ENCODE peak calls at places on chromosomes 5 and 9, in five cellular contexts. One of them, this sample, is unnamed.

GRCh38 chr9:108474356-108474755 is 381.4 kb downstream of the ACTL7B start:
- DNase-seq in central memory CD4-positive, alpha-beta T cell: no peak
- DNase-seq in hypothalamus: no peak
- DNase-seq in stimulated activated CD8-positive, alpha-beta memory T cell treated with anti-CD3 and anti-CD28 coated beads, Interleukin-12 subunit alpha, Interleukin-12 subunit beta, amount 100 ng/mL, for 1 hour: no peak
- DNase-seq in T-cell: no peak
- DNase-seq in this sample: no peak

GRCh38 chr9:70602364-70603019 is 188.0 kb upstream of the KLF9 start:
- DNase-seq in central memory CD4-positive, alpha-beta T cell: peak; percentile 45
- DNase-seq in hypothalamus: no peak
- DNase-seq in stimulated activated CD8-positive, alpha-beta memory T cell treated with anti-CD3 and anti-CD28 coated beads, Interleukin-12 subunit alpha, Interleukin-12 subunit beta, amount 100 ng/mL, for 1 hour: no peak
- DNase-seq in T-cell: peak; percentile 31
- DNase-seq in this sample: no peak

GRCh38 chr9:122125158-122125890 is 32.2 kb upstream of the TTLL11 start:
- DNase-seq in central memory CD4-positive, alpha-beta T cell: peak; percentile 64
- DNase-seq in hypothalamus: peak; percentile 61
- DNase-seq in stimulated activated CD8-positive, alpha-beta memory T cell treated with anti-CD3 and anti-CD28 coated beads, Interleukin-12 subunit alpha, Interleukin-12 subunit beta, amount 100 ng/mL, for 1 hour: peak; percentile 50
- DNase-seq in T-cell: peak; percentile 77
- DNase-seq in this sample: peak; percentile 27

GRCh38 chr9:90009447-90009846 is 404.6 kb downstream of the GADD45G start:
- DNase-seq in central memory CD4-positive, alpha-beta T cell: no peak
- DNase-seq in hypothalamus: no peak
- DNase-seq in stimulated activated CD8-positive, alpha-beta memory T cell treated with anti-CD3 and anti-CD28 coated beads, Interleukin-12 subunit alpha, Interleukin-12 subunit beta, amount 100 ng/mL, for 1 hour: no peak
- DNase-seq in T-cell: no peak
- DNase-seq in this sample: no peak

GRCh38 chr9:16627967-16628366 is 242.5 kb downstream of the BNC2 start:
- DNase-seq in central memory CD4-positive, alpha-beta T cell: no peak
- DNase-seq in hypothalamus: no peak
- DNase-seq in stimulated activated CD8-positive, alpha-beta memory T cell treated with anti-CD3 and anti-CD28 coated beads, Interleukin-12 subunit alpha, Interleukin-12 subunit beta, amount 100 ng/mL, for 1 hour: no peak
- DNase-seq in T-cell: no peak
- DNase-seq in this sample: no peak

GRCh38 chr9:22111176-22111870 is 102.2 kb upstream of the CDKN2B start:
- DNase-seq in central memory CD4-positive, alpha-beta T cell: no peak
- DNase-seq in hypothalamus: no peak
- DNase-seq in stimulated activated CD8-positive, alpha-beta memory T cell treated with anti-CD3 and anti-CD28 coated beads, Interleukin-12 subunit alpha, Interleukin-12 subunit beta, amount 100 ng/mL, for 1 hour: no peak
- DNase-seq in T-cell: no peak
- DNase-seq in this sample: no peak

GRCh38 chr5:134077926-134078580 is 36.4 kb upstream of the TCF7 start:
- DNase-seq in central memory CD4-positive, alpha-beta T cell: no peak
- DNase-seq in hypothalamus: no peak
- DNase-seq in stimulated activated CD8-positive, alpha-beta memory T cell treated with anti-CD3 and anti-CD28 coated beads, Interleukin-12 subunit alpha, Interleukin-12 subunit beta, amount 100 ng/mL, for 1 hour: no peak
- DNase-seq in T-cell: no peak
- DNase-seq in this sample: no peak

GRCh38 chr9:123395276-123396006 is 39.4 kb downstream of the CRB2 start:
- DNase-seq in central memory CD4-positive, alpha-beta T cell: no peak
- DNase-seq in hypothalamus: no peak
- DNase-seq in stimulated activated CD8-positive, alpha-beta memory T cell treated with anti-CD3 and anti-CD28 coated beads, Interleukin-12 subunit alpha, Interleukin-12 subunit beta, amount 100 ng/mL, for 1 hour: no peak
- DNase-seq in T-cell: no peak
- DNase-seq in this sample: no peak

GRCh38 chr9:32703635-32704034 is 68.2 kb upstream of the TAF1L start:
- DNase-seq in central memory CD4-positive, alpha-beta T cell: no peak
- DNase-seq in hypothalamus: no peak
- DNase-seq in stimulated activated CD8-positive, alpha-beta memory T cell treated with anti-CD3 and anti-CD28 coated beads, Interleukin-12 subunit alpha, Interleukin-12 subunit beta, amount 100 ng/mL, for 1 hour: no peak
- DNase-seq in T-cell: no peak
- DNase-seq in this sample: no peak

GRCh38 chr9:91033802-91034201 is 232.2 kb downstream of the SYK start:
- DNase-seq in central memory CD4-positive, alpha-beta T cell: peak; percentile 52
- DNase-seq in hypothalamus: no peak
- DNase-seq in stimulated activated CD8-positive, alpha-beta memory T cell treated with anti-CD3 and anti-CD28 coated beads, Interleukin-12 subunit alpha, Interleukin-12 subunit beta, amount 100 ng/mL, for 1 hour: peak; percentile 29
- DNase-seq in T-cell: peak; percentile 52
- DNase-seq in this sample: peak; percentile 53

GRCh38 chr5:139276426-139276825 is 17.1 kb upstream of the MATR3 start:
- DNase-seq in central memory CD4-positive, alpha-beta T cell: no peak
- DNase-seq in hypothalamus: no peak
- DNase-seq in stimulated activated CD8-positive, alpha-beta memory T cell treated with anti-CD3 and anti-CD28 coated beads, Interleukin-12 subunit alpha, Interleukin-12 subunit beta, amount 100 ng/mL, for 1 hour: no peak
- DNase-seq in T-cell: no peak
- DNase-seq in this sample: no peak

GRCh38 chr5:103785569-103785968 is 223.0 kb upstream of the NUDT12 start:
- DNase-seq in central memory CD4-positive, alpha-beta T cell: no peak
- DNase-seq in hypothalamus: no peak
- DNase-seq in stimulated activated CD8-positive, alpha-beta memory T cell treated with anti-CD3 and anti-CD28 coated beads, Interleukin-12 subunit alpha, Interleukin-12 subunit beta, amount 100 ng/mL, for 1 hour: no peak
- DNase-seq in T-cell: no peak
- DNase-seq in this sample: no peak

GRCh38 chr5:154652746-154653417 is 102.3 kb upstream of the LARP1 start:
- DNase-seq in central memory CD4-positive, alpha-beta T cell: no peak
- DNase-seq in hypothalamus: no peak
- DNase-seq in stimulated activated CD8-positive, alpha-beta memory T cell treated with anti-CD3 and anti-CD28 coated beads, Interleukin-12 subunit alpha, Interleukin-12 subunit beta, amount 100 ng/mL, for 1 hour: no peak
- DNase-seq in T-cell: no peak
- DNase-seq in this sample: no peak

GRCh38 chr5:148561712-148562365 is 92.5 kb downstream of the HTR4 start:
- DNase-seq in central memory CD4-positive, alpha-beta T cell: no peak
- DNase-seq in hypothalamus: no peak
- DNase-seq in stimulated activated CD8-positive, alpha-beta memory T cell treated with anti-CD3 and anti-CD28 coated beads, Interleukin-12 subunit alpha, Interleukin-12 subunit beta, amount 100 ng/mL, for 1 hour: no peak
- DNase-seq in T-cell: no peak
- DNase-seq in this sample: no peak

GRCh38 chr9:112921549-112921948 is 30.9 kb upstream of the SLC46A2 start:
- DNase-seq in central memory CD4-positive, alpha-beta T cell: no peak
- DNase-seq in hypothalamus: no peak
- DNase-seq in stimulated activated CD8-positive, alpha-beta memory T cell treated with anti-CD3 and anti-CD28 coated beads, Interleukin-12 subunit alpha, Interleukin-12 subunit beta, amount 100 ng/mL, for 1 hour: no peak
- DNase-seq in T-cell: no peak
- DNase-seq in this sample: no peak

GRCh38 chr9:120571443-120572257 is 8.3 kb downstream of the CDK5RAP2 start:
- DNase-seq in central memory CD4-positive, alpha-beta T cell: no peak
- DNase-seq in hypothalamus: no peak
- DNase-seq in stimulated activated CD8-positive, alpha-beta memory T cell treated with anti-CD3 and anti-CD28 coated beads, Interleukin-12 subunit alpha, Interleukin-12 subunit beta, amount 100 ng/mL, for 1 hour: no peak
- DNase-seq in T-cell: no peak
- DNase-seq in this sample: no peak

GRCh38 chr5:372911-373709 is 51.6 kb downstream of the AHRR start:
- DNase-seq in central memory CD4-positive, alpha-beta T cell: no peak
- DNase-seq in hypothalamus: no peak
- DNase-seq in stimulated activated CD8-positive, alpha-beta memory T cell treated with anti-CD3 and anti-CD28 coated beads, Interleukin-12 subunit alpha, Interleukin-12 subunit beta, amount 100 ng/mL, for 1 hour: no peak
- DNase-seq in T-cell: no peak
- DNase-seq in this sample: no peak

GRCh38 chr5:105905392-105905791 is 1765.3 kb downstream of the EFNA5 start:
- DNase-seq in central memory CD4-positive, alpha-beta T cell: no peak
- DNase-seq in hypothalamus: no peak
- DNase-seq in stimulated activated CD8-positive, alpha-beta memory T cell treated with anti-CD3 and anti-CD28 coated beads, Interleukin-12 subunit alpha, Interleukin-12 subunit beta, amount 100 ng/mL, for 1 hour: no peak
- DNase-seq in T-cell: no peak
- DNase-seq in this sample: no peak

GRCh38 chr5:34563951-34564705 is 92.0 kb upstream of the RAI14 start:
- DNase-seq in central memory CD4-positive, alpha-beta T cell: no peak
- DNase-seq in hypothalamus: no peak
- DNase-seq in stimulated activated CD8-positive, alpha-beta memory T cell treated with anti-CD3 and anti-CD28 coated beads, Interleukin-12 subunit alpha, Interleukin-12 subunit beta, amount 100 ng/mL, for 1 hour: no peak
- DNase-seq in T-cell: no peak
- DNase-seq in this sample: no peak

GRCh38 chr5:5409151-5409810 is 13.2 kb upstream of the ICE1 start:
- DNase-seq in central memory CD4-positive, alpha-beta T cell: no peak
- DNase-seq in hypothalamus: no peak
- DNase-seq in stimulated activated CD8-positive, alpha-beta memory T cell treated with anti-CD3 and anti-CD28 coated beads, Interleukin-12 subunit alpha, Interleukin-12 subunit beta, amount 100 ng/mL, for 1 hour: no peak
- DNase-seq in T-cell: no peak
- DNase-seq in this sample: no peak

GRCh38 chr9:97830884-97831829 is 21.9 kb upstream of the FOXE1 start:
- DNase-seq in central memory CD4-positive, alpha-beta T cell: no peak
- DNase-seq in hypothalamus: no peak
- DNase-seq in stimulated activated CD8-positive, alpha-beta memory T cell treated with anti-CD3 and anti-CD28 coated beads, Interleukin-12 subunit alpha, Interleukin-12 subunit beta, amount 100 ng/mL, for 1 hour: no peak
- DNase-seq in T-cell: no peak
- DNase-seq in this sample: no peak

GRCh38 chr5:5584751-5585150 is 162.3 kb downstream of the ICE1 start:
- DNase-seq in central memory CD4-positive, alpha-beta T cell: no peak
- DNase-seq in hypothalamus: no peak
- DNase-seq in stimulated activated CD8-positive, alpha-beta memory T cell treated with anti-CD3 and anti-CD28 coated beads, Interleukin-12 subunit alpha, Interleukin-12 subunit beta, amount 100 ng/mL, for 1 hour: no peak
- DNase-seq in T-cell: no peak
- DNase-seq in this sample: no peak

GRCh38 chr9:131188986-131189385 is 63.6 kb downstream of the NUP214 start:
- DNase-seq in central memory CD4-positive, alpha-beta T cell: no peak
- DNase-seq in hypothalamus: no peak
- DNase-seq in stimulated activated CD8-positive, alpha-beta memory T cell treated with anti-CD3 and anti-CD28 coated beads, Interleukin-12 subunit alpha, Interleukin-12 subunit beta, amount 100 ng/mL, for 1 hour: no peak
- DNase-seq in T-cell: no peak
- DNase-seq in this sample: no peak

GRCh38 chr5:64690417-64691151 is at the start of gene SHISAL2B:
- DNase-seq in central memory CD4-positive, alpha-beta T cell: no peak
- DNase-seq in hypothalamus: no peak
- DNase-seq in stimulated activated CD8-positive, alpha-beta memory T cell treated with anti-CD3 and anti-CD28 coated beads, Interleukin-12 subunit alpha, Interleukin-12 subunit beta, amount 100 ng/mL, for 1 hour: no peak
- DNase-seq in T-cell: no peak
- DNase-seq in this sample: no peak

GRCh38 chr5:95284512-95285405 is at the start of gene MCTP1:
- DNase-seq in central memory CD4-positive, alpha-beta T cell: no peak
- DNase-seq in hypothalamus: no peak
- DNase-seq in stimulated activated CD8-positive, alpha-beta memory T cell treated with anti-CD3 and anti-CD28 coated beads, Interleukin-12 subunit alpha, Interleukin-12 subunit beta, amount 100 ng/mL, for 1 hour: no peak
- DNase-seq in T-cell: no peak
- DNase-seq in this sample: no peak

GRCh38 chr5:43027054-43027785 is 12.9 kb downstream of the ANXA2R start:
- DNase-seq in central memory CD4-positive, alpha-beta T cell: no peak
- DNase-seq in hypothalamus: no peak
- DNase-seq in stimulated activated CD8-positive, alpha-beta memory T cell treated with anti-CD3 and anti-CD28 coated beads, Interleukin-12 subunit alpha, Interleukin-12 subunit beta, amount 100 ng/mL, for 1 hour: no peak
- DNase-seq in T-cell: no peak
- DNase-seq in this sample: no peak

GRCh38 chr5:172443441-172444109 is 10.8 kb downstream of the SH3PXD2B start:
- DNase-seq in central memory CD4-positive, alpha-beta T cell: no peak
- DNase-seq in hypothalamus: no peak
- DNase-seq in stimulated activated CD8-positive, alpha-beta memory T cell treated with anti-CD3 and anti-CD28 coated beads, Interleukin-12 subunit alpha, Interleukin-12 subunit beta, amount 100 ng/mL, for 1 hour: peak; percentile 9
- DNase-seq in T-cell: no peak
- DNase-seq in this sample: peak; percentile 72

GRCh38 chr9:128124873-128125574 is 2.5 kb downstream of the PTGES2 start:
- DNase-seq in central memory CD4-positive, alpha-beta T cell: no peak
- DNase-seq in hypothalamus: no peak
- DNase-seq in stimulated activated CD8-positive, alpha-beta memory T cell treated with anti-CD3 and anti-CD28 coated beads, Interleukin-12 subunit alpha, Interleukin-12 subunit beta, amount 100 ng/mL, for 1 hour: peak; percentile 21
- DNase-seq in T-cell: no peak
- DNase-seq in this sample: no peak

GRCh38 chr9:99140685-99141314 is 35.9 kb downstream of the TGFBR1 start:
- DNase-seq in central memory CD4-positive, alpha-beta T cell: peak; percentile 43
- DNase-seq in hypothalamus: no peak
- DNase-seq in stimulated activated CD8-positive, alpha-beta memory T cell treated with anti-CD3 and anti-CD28 coated beads, Interleukin-12 subunit alpha, Interleukin-12 subunit beta, amount 100 ng/mL, for 1 hour: peak; percentile 20
- DNase-seq in T-cell: peak; percentile 46
- DNase-seq in this sample: peak; percentile 2

This sample was measured in NK-92 treated with Interleukin-12 subunit alpha and Interleukin-12 subunit beta, amount 100 ng/mL, for 24 hours.